ENCODE peak calls at places on chromosomes 1 and 21, in four cellular contexts. X is A549, M is cardiac muscle cell, E is heart right ventricle. J is an unnamed sample.
A peak's percentile ranks its signal among the peaks of the same experiment; 100 is the strongest.

GRCh38 chr1:53949651-53950050 is 3.5 kb downstream of the LRRC42 start:
- DNase-seq in X (no peak), M (peak; percentile 63), E (no peak), J (no peak)

GRCh38 chr1:18657436-18658179 is 27.0 kb downstream of the PAX7 start:
- DNase-seq in X (no peak), M (no peak), E (no peak), J (no peak)

GRCh38 chr1:239123243-239123642 is 263.1 kb upstream of the CHRM3 start:
- DNase-seq in X (peak; percentile 1), M (no peak), E (no peak), J (no peak)

GRCh38 chr1:235485558-235485957 is 18.7 kb downstream of the B3GALNT2 start:
- DNase-seq in X (no peak), M (no peak), E (no peak), J (no peak)

GRCh38 chr1:7366286-7366954 is 404.7 kb upstream of the VAMP3 start:
- DNase-seq in X (no peak), M (no peak), E (peak; percentile 66), J (no peak)

GRCh38 chr1:29256395-29256794 is 20.1 kb downstream of the PTPRU start:
- DNase-seq in X (peak; percentile 29), M (no peak), E (no peak), J (no peak)

GRCh38 chr1:108685524-108685923 is 6.6 kb upstream of the PRPF38B start:
- DNase-seq in X (no peak), M (no peak), E (no peak), J (no peak)

GRCh38 chr21:31446206-31446900 is 102.3 kb upstream of the TIAM1 start:
- DNase-seq in X (no peak), M (no peak), E (no peak), J (no peak)

GRCh38 chr21:32585042-32585710 is at the start of gene TCP10L:
- DNase-seq in X (no peak), M (no peak), E (no peak), J (no peak)

GRCh38 chr1:228321895-228322294 is 84.7 kb downstream of the TRIM11 start:
- DNase-seq in X (no peak), M (no peak), E (peak; percentile 4), J (peak; percentile 64)

GRCh38 chr1:10870493-10871096 is 74.1 kb upstream of the CASZ1 start:
- DNase-seq in X (no peak), M (no peak), E (no peak), J (no peak)

GRCh38 chr1:98766241-98766640 is 104.7 kb downstream of the SNX7 start:
- DNase-seq in X (no peak), M (no peak), E (no peak), J (no peak)

GRCh38 chr1:221809101-221810029 is 67.5 kb upstream of the DUSP10 start:
- DNase-seq in X (no peak), M (no peak), E (no peak), J (no peak)

GRCh38 chr1:40404670-40405462 is 31.3 kb downstream of the SMAP2 start:
- DNase-seq in X (peak; percentile 54), M (peak; percentile 56), E (no peak), J (no peak)

GRCh38 chr1:55144886-55145285 is 70.3 kb downstream of the USP24 start:
- DNase-seq in X (no peak), M (no peak), E (no peak), J (no peak)

GRCh38 chr1:114344656-114345055 is 166.3 kb downstream of the TRIM33 start:
- DNase-seq in X (no peak), M (no peak), E (no peak), J (no peak)

J was measured in lower leg skin.